ENCODE peak calls at places on chromosomes 6 and 20, in six cellular contexts. One of them, this sample, is unnamed. For H3K27me3, the result is how much of the 10 kb centered on the place peaks cover.

GRCh38 chr20:48760403-48760889 is 67.4 kb downstream of the PREX1 start:
- DNase-seq in psoas muscle: no peak
- DNase-seq in fibroblast of lung: peak
- DNase-seq in PC-9: no peak
- DNase-seq in left ventricle myocardium inferior: no peak
- DNase-seq in tibial nerve: no peak
- DNase-seq in this sample: no peak

GRCh38 chr20:31860431-31861345 is 9.6 kb downstream of the DUSP15 start:
- DNase-seq in psoas muscle: peak
- DNase-seq in PC-9: peak
- DNase-seq in left ventricle myocardium inferior: no peak
- DNase-seq in tibial nerve: no peak
- DNase-seq in fibroblast of lung: no peak
- DNase-seq in this sample: no peak

GRCh38 chr6:122530440-122531046 is 58.9 kb upstream of the SERINC1 start:
- DNase-seq in tibial nerve: no peak
- DNase-seq in fibroblast of lung: peak
- DNase-seq in left ventricle myocardium inferior: no peak
- DNase-seq in PC-9: peak
- DNase-seq in psoas muscle: no peak
- DNase-seq in this sample: no peak

GRCh38 chr20:6501061-6501460 is 266.4 kb upstream of the BMP2 start:
- DNase-seq in tibial nerve: no peak
- DNase-seq in psoas muscle: no peak
- DNase-seq in fibroblast of lung: peak
- DNase-seq in PC-9: no peak
- DNase-seq in left ventricle myocardium inferior: no peak
- DNase-seq in this sample: no peak

GRCh38 chr6:88910922-88911778 is 52.3 kb downstream of the RNGTT start:
- DNase-seq in PC-9: no peak
- DNase-seq in left ventricle myocardium inferior: no peak
- DNase-seq in psoas muscle: no peak
- DNase-seq in fibroblast of lung: peak
- DNase-seq in tibial nerve: no peak
- DNase-seq in this sample: no peak

GRCh38 chr20:40326794-40327193 is 362.2 kb downstream of the MAFB start:
- DNase-seq in psoas muscle: no peak
- DNase-seq in left ventricle myocardium inferior: no peak
- DNase-seq in fibroblast of lung: no peak
- DNase-seq in tibial nerve: no peak
- DNase-seq in PC-9: no peak
- DNase-seq in this sample: peak

GRCh38 chr20:12790856-12791255 is 217.9 kb upstream of the SPTLC3 start:
- DNase-seq in tibial nerve: no peak
- DNase-seq in PC-9: no peak
- DNase-seq in left ventricle myocardium inferior: no peak
- DNase-seq in psoas muscle: no peak
- DNase-seq in fibroblast of lung: no peak
- DNase-seq in this sample: no peak

GRCh38 chr6:3743541-3743940 is 8.0 kb downstream of the PXDC1 start:
- DNase-seq in fibroblast of lung: no peak
- DNase-seq in PC-9: no peak
- DNase-seq in tibial nerve: no peak
- DNase-seq in left ventricle myocardium inferior: no peak
- DNase-seq in psoas muscle: no peak
- DNase-seq in this sample: no peak

GRCh38 chr6:82123632-82124031 is 123.9 kb downstream of the IBTK start:
- DNase-seq in fibroblast of lung: no peak
- DNase-seq in psoas muscle: no peak
- DNase-seq in tibial nerve: no peak
- DNase-seq in PC-9: no peak
- DNase-seq in left ventricle myocardium inferior: no peak
- DNase-seq in this sample: no peak

GRCh38 chr6:129184808-129185366 is 301.9 kb downstream of the LAMA2 start:
- DNase-seq in PC-9: no peak
- DNase-seq in fibroblast of lung: peak
- DNase-seq in tibial nerve: no peak
- DNase-seq in psoas muscle: no peak
- DNase-seq in left ventricle myocardium inferior: no peak
- DNase-seq in this sample: no peak

GRCh38 chr6:157335829-157336228 is 12.5 kb upstream of the TMEM242 start:
- DNase-seq in left ventricle myocardium inferior: no peak
- DNase-seq in tibial nerve: no peak
- DNase-seq in psoas muscle: no peak
- DNase-seq in fibroblast of lung: no peak
- DNase-seq in PC-9: no peak
- DNase-seq in this sample: no peak

GRCh38 chr20:2865630-2866029 is 7.7 kb upstream of the PTPRA start:
- DNase-seq in left ventricle myocardium inferior: no peak
- DNase-seq in psoas muscle: no peak
- DNase-seq in fibroblast of lung: no peak
- DNase-seq in tibial nerve: no peak
- DNase-seq in PC-9: no peak
- DNase-seq in this sample: no peak

GRCh38 chr6:11200356-11200755 is 32.1 kb downstream of the NEDD9 start:
- DNase-seq in tibial nerve: no peak
- DNase-seq in PC-9: no peak
- DNase-seq in psoas muscle: no peak
- DNase-seq in fibroblast of lung: no peak
- DNase-seq in left ventricle myocardium inferior: no peak
- DNase-seq in this sample: no peak

GRCh38 chr6:117733341-117733740 is 58.1 kb downstream of the NUS1 start:
- DNase-seq in psoas muscle: no peak
- DNase-seq in left ventricle myocardium inferior: no peak
- DNase-seq in tibial nerve: no peak
- DNase-seq in PC-9: no peak
- DNase-seq in fibroblast of lung: no peak
- DNase-seq in this sample: no peak

GRCh38 chr6:143743256-143744166 is 65.7 kb downstream of the PHACTR2 start:
- DNase-seq in tibial nerve: no peak
- DNase-seq in PC-9: no peak
- DNase-seq in fibroblast of lung: peak
- DNase-seq in left ventricle myocardium inferior: peak
- DNase-seq in psoas muscle: no peak
- DNase-seq in this sample: no peak

GRCh38 chr6:27866370-27867050 is 45.7 kb downstream of the OR2B2 start:
- DNase-seq in fibroblast of lung: peak
- DNase-seq in left ventricle myocardium inferior: no peak
- DNase-seq in tibial nerve: no peak
- DNase-seq in psoas muscle: no peak
- DNase-seq in PC-9: peak
- DNase-seq in this sample: no peak

GRCh38 chr6:119174085-119174445 is 95.6 kb upstream of the FAM184A start:
- DNase-seq in psoas muscle: no peak
- DNase-seq in left ventricle myocardium inferior: no peak
- DNase-seq in fibroblast of lung: no peak
- DNase-seq in PC-9: no peak
- DNase-seq in tibial nerve: no peak
- DNase-seq in this sample: no peak

GRCh38 chr6:113856571-113857564 is at the start of gene MARCKS:
- DNase-seq in fibroblast of lung: peak
- DNase-seq in left ventricle myocardium inferior: peak
- DNase-seq in PC-9: peak
- DNase-seq in tibial nerve: peak
- DNase-seq in psoas muscle: peak
- DNase-seq in this sample: peak

GRCh38 chr20:3071610-3072529 is at the start of gene OXT:
- DNase-seq in tibial nerve: no peak
- DNase-seq in fibroblast of lung: peak
- DNase-seq in psoas muscle: peak
- DNase-seq in PC-9: no peak
- DNase-seq in left ventricle myocardium inferior: peak
- DNase-seq in this sample: peak

GRCh38 chr6:88165877-88166492 is at the start of gene CNR1:
- DNase-seq in left ventricle myocardium inferior: peak
- DNase-seq in fibroblast of lung: peak
- DNase-seq in PC-9: no peak
- DNase-seq in psoas muscle: peak
- DNase-seq in tibial nerve: peak
- DNase-seq in this sample: peak

GRCh38 chr6:106520711-106521367 is 108.5 kb downstream of the RTN4IP1 start:
- DNase-seq in fibroblast of lung: no peak
- DNase-seq in PC-9: no peak
- DNase-seq in left ventricle myocardium inferior: no peak
- DNase-seq in tibial nerve: no peak
- DNase-seq in psoas muscle: no peak
- DNase-seq in this sample: peak

GRCh38 chr6:47245745-47246371 is 63.8 kb downstream of the TNFRSF21 start:
- DNase-seq in psoas muscle: no peak
- DNase-seq in tibial nerve: no peak
- DNase-seq in fibroblast of lung: no peak
- DNase-seq in left ventricle myocardium inferior: no peak
- DNase-seq in PC-9: no peak
- DNase-seq in this sample: no peak

GRCh38 chr6:25769983-25770382 is 15.4 kb downstream of the SLC17A4 start:
- DNase-seq in PC-9: peak
- DNase-seq in psoas muscle: no peak
- DNase-seq in left ventricle myocardium inferior: no peak
- DNase-seq in tibial nerve: no peak
- DNase-seq in fibroblast of lung: peak
- DNase-seq in this sample: no peak

GRCh38 chr6:49543087-49543858 is 7.2 kb upstream of the C6orf141 start:
- DNase-seq in tibial nerve: no peak
- DNase-seq in psoas muscle: no peak
- DNase-seq in left ventricle myocardium inferior: no peak
- DNase-seq in fibroblast of lung: no peak
- DNase-seq in PC-9: no peak
- DNase-seq in this sample: no peak

GRCh38 chr6:5359413-5359812 is 98.1 kb downstream of the FARS2 start:
- DNase-seq in PC-9: no peak
- DNase-seq in tibial nerve: no peak
- DNase-seq in left ventricle myocardium inferior: no peak
- DNase-seq in fibroblast of lung: no peak
- DNase-seq in psoas muscle: no peak
- DNase-seq in this sample: no peak

GRCh38 chr6:31270788-31271640 is 878 bp downstream of the HLA-C start:
- DNase-seq in psoas muscle: peak
- DNase-seq in PC-9: peak
- DNase-seq in tibial nerve: peak
- DNase-seq in left ventricle myocardium inferior: peak
- DNase-seq in fibroblast of lung: peak
- DNase-seq in this sample: peak

GRCh38 chr20:57583289-57584257 is 22.7 kb downstream of the PCK1 start:
- DNase-seq in PC-9: no peak
- DNase-seq in tibial nerve: no peak
- DNase-seq in fibroblast of lung: no peak
- DNase-seq in psoas muscle: no peak
- DNase-seq in left ventricle myocardium inferior: no peak
- DNase-seq in this sample: no peak
- TF ChIP-seq CTCF in PC-9: peak
- TF ChIP-seq CTCF in tibial nerve: no peak
- TF ChIP-seq CTCF in fibroblast of lung: no peak
- TF ChIP-seq CTCF in psoas muscle: no peak
- TF ChIP-seq CTCF in left ventricle myocardium inferior: no peak
- TF ChIP-seq CTCF in this sample: no peak

GRCh38 chr6:170289971-170290305 is 940 bp downstream of the DLL1 start:
- DNase-seq in psoas muscle: no peak
- DNase-seq in fibroblast of lung: no peak
- DNase-seq in tibial nerve: no peak
- DNase-seq in left ventricle myocardium inferior: no peak
- DNase-seq in PC-9: no peak
- DNase-seq in this sample: no peak
- H3K27me3 ChIP-seq in psoas muscle: under half
- H3K27me3 ChIP-seq in fibroblast of lung: under half
- H3K27me3 ChIP-seq in tibial nerve: half or more
- H3K27me3 ChIP-seq in left ventricle myocardium inferior: half or more
- H3K27me3 ChIP-seq in PC-9: half or more
- H3K27me3 ChIP-seq in this sample: half or more

GRCh38 chr6:130643361-130643760 is 183.8 kb upstream of the SMLR1 start:
- DNase-seq in PC-9: no peak
- DNase-seq in fibroblast of lung: no peak
- DNase-seq in psoas muscle: no peak
- DNase-seq in tibial nerve: no peak
- DNase-seq in left ventricle myocardium inferior: no peak
- DNase-seq in this sample: no peak
- TF ChIP-seq CTCF in PC-9: no peak
- TF ChIP-seq CTCF in fibroblast of lung: no peak
- TF ChIP-seq CTCF in psoas muscle: no peak
- TF ChIP-seq CTCF in tibial nerve: no peak
- TF ChIP-seq CTCF in left ventricle myocardium inferior: no peak
- TF ChIP-seq CTCF in this sample: no peak

DNA sequence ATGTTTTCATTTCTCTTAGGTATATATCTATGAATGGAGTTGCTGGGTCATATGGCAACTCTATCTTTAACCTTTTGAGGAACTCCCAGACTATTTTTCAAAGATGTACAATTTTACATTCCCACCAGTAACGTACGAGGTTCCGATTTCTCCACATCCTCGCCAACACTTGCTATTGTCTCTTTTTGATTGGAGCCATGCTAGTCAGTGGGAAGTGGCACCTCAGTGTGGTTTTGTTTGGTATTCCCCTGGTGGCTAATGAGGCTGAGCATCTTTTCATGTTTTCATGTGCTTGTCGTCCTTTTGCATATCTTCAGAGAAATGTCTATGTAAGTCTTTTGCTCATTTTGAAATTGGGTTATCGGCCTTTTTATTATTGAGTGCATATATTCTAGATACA is 178.6 kb upstream of the EXOC2 start:
- DNase-seq in psoas muscle: no peak
- DNase-seq in left ventricle myocardium inferior: no peak
- DNase-seq in tibial nerve: no peak
- DNase-seq in PC-9: no peak
- DNase-seq in fibroblast of lung: no peak
- DNase-seq in this sample: no peak
- H3K27me3 ChIP-seq in psoas muscle: under half
- H3K27me3 ChIP-seq in left ventricle myocardium inferior: under half
- H3K27me3 ChIP-seq in tibial nerve: under half
- H3K27me3 ChIP-seq in PC-9: under half
- H3K27me3 ChIP-seq in fibroblast of lung: under half
- H3K27me3 ChIP-seq in this sample: under half

GRCh38 chr20:32893878-32894483 is 35.3 kb downstream of the EFCAB8 start:
- DNase-seq in psoas muscle: no peak
- DNase-seq in PC-9: peak
- DNase-seq in fibroblast of lung: no peak
- DNase-seq in tibial nerve: no peak
- DNase-seq in left ventricle myocardium inferior: no peak
- DNase-seq in this sample: no peak
- TF ChIP-seq CTCF in psoas muscle: no peak
- TF ChIP-seq CTCF in PC-9: peak
- TF ChIP-seq CTCF in fibroblast of lung: peak
- TF ChIP-seq CTCF in tibial nerve: no peak
- TF ChIP-seq CTCF in left ventricle myocardium inferior: peak
- TF ChIP-seq CTCF in this sample: peak